ENCODE peak calls at places on chromosomes 16 and 17, in six cellular contexts. U is epithelial cell of proximal tubule, M is lung, H is HCT116, K is ascending aorta, F is IMR-90. E is an unnamed sample.

GRCh38 chr16:24069036-24069590 is 187.0 kb upstream of the CACNG3 start:
- DNase-seq in U (no peak), M (no peak), H (no peak), K (peak), F (no peak), E (no peak)

GRCh38 chr17:19755821-19756510 is 7.9 kb upstream of the ALDH3A1 start:
- DNase-seq in U (no peak), M (no peak), H (no peak), K (no peak), F (no peak), E (no peak)

GRCh38 chr16:3145151-3145550 is 10.3 kb downstream of the ZNF213 start:
- DNase-seq in U (no peak), M (no peak), H (no peak), K (no peak), F (no peak), E (no peak)

GRCh38 chr17:47252209-47252608 is 1.4 kb upstream of the ITGB3 start:
- DNase-seq in U (no peak), M (no peak), H (no peak), K (no peak), F (no peak), E (no peak)

GRCh38 chr16:75529959-75530358 is 5.9 kb downstream of the CHST5 start:
- DNase-seq in U (no peak), M (no peak), H (no peak), K (no peak), F (no peak), E (no peak)

GRCh38 chr17:40536731-40537171 is 28.5 kb downstream of the CCR7 start:
- DNase-seq in U (no peak), M (no peak), H (no peak), K (peak), F (peak), E (peak)

GRCh38 chr17:1454541-1454940 is 1.5 kb downstream of the CRK start:
- DNase-seq in U (no peak), M (no peak), H (no peak), K (no peak), F (no peak), E (no peak)

GRCh38 chr16:26111900-26112299 is 420.1 kb downstream of the HS3ST4 start:
- DNase-seq in U (no peak), M (no peak), H (no peak), K (no peak), F (no peak), E (no peak)

GRCh38 chr16:73202176-73202729 is 154.3 kb upstream of the ZFHX3 start:
- DNase-seq in U (peak), M (no peak), H (no peak), K (no peak), F (peak), E (peak)

GRCh38 chr16:56547949-56548567 is 16.8 kb upstream of the MT4 start:
- DNase-seq in U (no peak), M (no peak), H (no peak), K (no peak), F (no peak), E (no peak)

GRCh38 chr17:17603178-17603894 is 11.8 kb upstream of the PEMT start:
- DNase-seq in U (no peak), M (no peak), H (no peak), K (no peak), F (no peak), E (no peak)

GRCh38 chr17:3025421-3026124 is 37.8 kb downstream of the OR1D5 start:
- DNase-seq in U (no peak), M (no peak), H (no peak), K (no peak), F (no peak), E (no peak)

GRCh38 chr17:49787932-49788442 is 494 bp upstream of the KAT7 start:
- DNase-seq in U (no peak), M (no peak), H (no peak), K (no peak), F (no peak), E (no peak)

GRCh38 chr17:45243750-45244149 is 18.1 kb downstream of the SPATA32 start:
- DNase-seq in U (no peak), M (no peak), H (no peak), K (no peak), F (no peak), E (no peak)

GRCh38 chr17:45242015-45242414 is 19.9 kb downstream of the SPATA32 start:
- DNase-seq in U (no peak), M (no peak), H (no peak), K (no peak), F (no peak), E (no peak)

GRCh38 chr17:45238155-45238774 is 16.6 kb downstream of the FMNL1 start:
- DNase-seq in U (no peak), M (no peak), H (no peak), K (no peak), F (no peak), E (no peak)

GRCh38 chr17:45240905-45241314 is 19.2 kb downstream of the FMNL1 start:
- DNase-seq in U (no peak), M (no peak), H (no peak), K (no peak), F (no peak), E (no peak)

GRCh38 chr17:45241315-45242011 is 19.8 kb downstream of the FMNL1 start:
- DNase-seq in U (no peak), M (peak), H (no peak), K (no peak), F (no peak), E (no peak)
- H3K4me3 ChIP-seq in U (no peak), M (no peak), H (no peak), K (peak), F (no peak), E (peak)

GRCh38 chr16:60641067-60641466 is 1395.2 kb downstream of the CDH8 start:
- DNase-seq in U (no peak), M (no peak), H (no peak), K (no peak), F (no peak), E (no peak)

GRCh38 chr16:60640038-60640437 is 1396.2 kb downstream of the CDH8 start:
- DNase-seq in U (no peak), M (no peak), H (no peak), K (no peak), F (no peak), E (no peak)

DNA sequence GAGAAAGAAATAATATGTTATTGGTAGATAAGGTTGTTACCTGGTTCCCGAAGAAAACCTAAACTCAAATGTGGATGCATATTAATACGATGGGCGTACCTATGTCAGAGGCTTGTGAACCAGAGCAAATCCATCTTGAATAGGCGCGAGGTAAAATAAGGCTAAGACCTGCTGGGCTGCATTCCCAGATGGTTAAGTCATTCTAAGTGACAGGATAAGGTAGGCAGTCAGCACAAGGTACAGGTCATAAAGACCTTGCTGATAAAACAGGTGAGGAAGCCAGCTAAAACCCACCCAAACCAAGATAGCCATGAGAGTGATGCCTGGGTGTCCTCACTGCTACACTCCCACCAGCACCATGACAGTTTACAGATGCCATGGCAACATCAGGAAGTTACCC is 1400.1 kb downstream of the CDH8 start:
- DNase-seq in U (no peak), M (no peak), H (no peak), K (no peak), F (no peak), E (no peak)
- TF ChIP-seq CTCF in U (no peak), M (no peak), H (no peak), K (no peak), F (no peak), E (no peak)

DNA sequence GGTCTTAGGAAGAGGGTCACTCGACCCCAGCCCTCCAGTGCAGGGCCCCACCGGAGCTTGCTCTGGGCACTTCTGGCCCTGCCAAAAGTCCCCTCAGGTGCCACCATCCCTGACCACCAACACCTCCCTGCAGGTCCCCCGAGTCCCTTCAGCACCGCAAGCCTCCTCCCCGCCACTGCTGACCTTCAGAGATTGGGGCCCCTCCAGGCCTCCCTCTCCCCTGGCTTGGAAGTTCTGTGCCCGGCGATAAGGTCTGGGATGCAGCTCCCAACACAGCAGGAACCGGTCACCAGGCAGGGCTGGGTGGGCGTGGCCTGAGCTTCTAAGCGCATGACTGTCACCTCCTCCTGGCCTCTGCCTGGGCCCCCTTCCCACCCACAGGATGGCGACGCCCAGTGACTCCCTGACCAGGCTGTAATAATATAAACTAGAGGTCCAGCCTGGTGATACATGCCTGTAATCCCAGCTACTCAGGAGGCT is 11.2 kb downstream of the PIEZO1 start:
- DNase-seq in U (no peak), M (peak), H (no peak), K (no peak), F (peak), E (peak)
- H3K4me3 ChIP-seq in U (no peak), M (no peak), H (no peak), K (no peak), F (peak), E (peak)

GRCh38 chr17:74919440-74920305 is 3.4 kb downstream of the USH1G start:
- DNase-seq in U (no peak), M (no peak), H (no peak), K (no peak), F (no peak), E (peak)
- TF ChIP-seq CTCF in U (no peak), M (no peak), H (no peak), K (no peak), F (peak), E (peak)

GRCh38 chr17:45229681-45230409 is 8.2 kb downstream of the FMNL1 start:
- DNase-seq in U (no peak), M (no peak), H (no peak), K (no peak), F (no peak), E (no peak)

GRCh38 chr17:45227101-45227591 is 5.5 kb downstream of the FMNL1 start:
- DNase-seq in U (no peak), M (no peak), H (no peak), K (no peak), F (no peak), E (no peak)

GRCh38 chr17:45228985-45229517 is 7.4 kb downstream of the FMNL1 start:
- DNase-seq in U (no peak), M (peak), H (no peak), K (peak), F (peak), E (peak)

GRCh38 chr17:45227631-45228120 is 6.0 kb downstream of the FMNL1 start:
- DNase-seq in U (no peak), M (no peak), H (no peak), K (no peak), F (no peak), E (no peak)

DNA sequence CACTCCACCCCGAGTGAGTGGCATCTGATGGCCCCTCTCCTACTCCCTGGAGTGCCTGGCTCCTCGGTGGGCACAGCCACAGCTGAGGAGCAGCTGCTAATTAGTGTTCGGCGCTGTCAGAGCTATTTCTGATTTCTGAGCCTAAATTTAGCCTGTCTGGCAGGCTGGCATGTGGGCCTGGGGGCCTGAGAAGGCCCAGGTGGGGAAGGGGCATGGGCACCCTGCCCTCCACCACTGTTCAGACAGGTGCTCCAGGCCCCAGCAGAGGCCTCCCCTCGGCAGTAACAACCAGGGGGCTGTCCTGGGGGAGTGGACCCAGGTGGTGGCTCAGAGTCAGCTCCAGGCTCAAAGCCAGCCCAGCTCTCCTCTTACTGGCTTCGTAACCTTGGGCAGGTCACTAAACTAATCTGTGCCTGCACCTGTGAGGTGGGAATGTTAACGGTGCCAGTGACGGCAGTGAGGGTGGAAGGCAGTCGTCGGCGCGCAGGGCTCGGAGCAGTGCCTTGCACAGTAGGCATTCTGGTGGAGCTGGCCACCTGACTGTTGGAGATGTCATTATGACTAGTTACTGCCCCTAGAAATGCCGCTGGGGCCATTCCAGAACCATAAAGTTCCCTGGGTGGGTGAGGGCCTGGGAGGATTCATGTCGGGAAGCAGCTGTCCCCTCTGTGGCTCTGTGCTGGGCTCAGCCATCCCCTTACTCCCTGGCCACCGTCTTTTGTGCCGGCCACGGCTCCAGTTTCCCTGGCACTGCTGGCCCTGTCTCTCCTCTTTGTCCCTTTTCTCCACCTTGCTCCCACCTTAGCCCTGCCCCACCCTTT is 6.6 kb downstream of the FMNL1 start:
- DNase-seq in U (no peak), M (no peak), H (no peak), K (no peak), F (no peak), E (no peak)
- H3K4me3 ChIP-seq in U (no peak), M (no peak), H (peak), K (no peak), F (no peak), E (no peak)

DNA sequence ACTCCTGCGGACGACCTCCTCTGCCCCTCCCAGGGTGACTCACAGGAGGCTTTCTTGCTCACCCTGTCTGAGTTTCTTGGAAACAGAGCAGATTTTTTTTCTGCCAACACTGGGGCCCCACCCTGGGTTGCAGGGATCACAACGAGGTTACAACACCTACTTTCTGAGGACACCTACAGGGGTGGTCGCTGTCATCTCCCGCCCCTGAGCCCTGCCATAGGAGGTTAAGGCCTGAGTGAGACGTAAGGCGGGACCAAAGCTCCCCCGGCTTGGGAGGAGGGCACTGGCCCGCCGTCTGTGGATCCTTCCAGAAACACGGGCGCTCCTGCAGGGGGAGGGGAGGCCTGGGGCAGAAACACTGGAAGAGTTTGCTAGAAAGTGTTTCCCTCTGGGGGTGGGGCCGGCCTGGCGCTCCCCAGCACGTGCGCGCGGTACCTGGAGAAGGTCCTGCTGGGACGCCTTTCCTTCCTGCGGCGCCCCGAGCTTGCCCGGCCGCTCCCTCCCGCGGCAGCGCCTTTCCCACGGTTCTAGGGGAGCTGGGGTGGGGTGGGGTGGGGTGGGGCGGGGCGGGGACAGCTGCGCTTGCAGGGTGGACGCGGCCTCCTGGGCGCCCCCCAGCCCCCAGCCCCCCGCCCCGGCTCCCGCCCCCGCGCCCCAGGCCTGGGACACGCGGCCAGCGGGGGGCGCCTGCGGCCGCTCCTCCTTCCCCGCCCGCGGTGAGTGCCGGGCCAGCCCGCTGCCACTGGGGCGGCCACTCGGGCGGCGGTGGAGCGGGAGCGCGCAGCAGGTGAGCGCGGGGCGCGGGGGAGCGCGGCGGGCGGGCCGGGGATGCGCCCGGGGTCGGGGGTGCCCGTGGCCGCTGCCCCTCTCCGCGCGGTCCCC is 20.7 kb upstream of the ADCY7 start:
- DNase-seq in U (no peak), M (peak), H (peak), K (peak), F (peak), E (peak)
- TF ChIP-seq CTCF in U (no peak), M (no peak), H (no peak), K (no peak), F (peak), E (no peak)

GRCh38 chr17:79133986-79134385 is 59.4 kb downstream of the ENGASE start:
- DNase-seq in U (no peak), M (no peak), H (no peak), K (no peak), F (no peak), E (no peak)

GRCh38 chr17:79135011-79135410 is 60.4 kb downstream of the ENGASE start:
- DNase-seq in U (no peak), M (no peak), H (no peak), K (no peak), F (no peak), E (no peak)

GRCh38 chr17:79137015-79137770 is 62.6 kb downstream of the ENGASE start:
- DNase-seq in U (no peak), M (no peak), H (no peak), K (no peak), F (no peak), E (no peak)

GRCh38 chr17:79136596-79136995 is 62.0 kb downstream of the ENGASE start:
- DNase-seq in U (no peak), M (no peak), H (no peak), K (no peak), F (no peak), E (no peak)

GRCh38 chr17:79135628-79136405 is 61.2 kb downstream of the ENGASE start:
- DNase-seq in U (no peak), M (no peak), H (no peak), K (no peak), F (no peak), E (no peak)
- H3K4me3 ChIP-seq in U (no peak), M (no peak), H (no peak), K (no peak), F (no peak), E (no peak)

GRCh38 chr16:189604-190186 is 9.4 kb downstream of the HBQ1 start:
- DNase-seq in U (no peak), M (no peak), H (no peak), K (no peak), F (no peak), E (no peak)

GRCh38 chr16:191783-192294 is 11.6 kb downstream of the HBQ1 start:
- DNase-seq in U (no peak), M (no peak), H (no peak), K (no peak), F (peak), E (peak)

GRCh38 chr16:187330-187729 is 7.1 kb downstream of the HBQ1 start:
- DNase-seq in U (no peak), M (no peak), H (no peak), K (no peak), F (no peak), E (no peak)

GRCh38 chr16:185691-186090 is 5.4 kb downstream of the HBQ1 start:
- DNase-seq in U (no peak), M (no peak), H (no peak), K (no peak), F (no peak), E (no peak)

GRCh38 chr16:188674-189073 is 8.4 kb downstream of the HBQ1 start:
- DNase-seq in U (no peak), M (no peak), H (no peak), K (no peak), F (no peak), E (no peak)
- TF ChIP-seq CTCF in U (peak), M (no peak), H (peak), K (no peak), F (no peak), E (no peak)

DNA sequence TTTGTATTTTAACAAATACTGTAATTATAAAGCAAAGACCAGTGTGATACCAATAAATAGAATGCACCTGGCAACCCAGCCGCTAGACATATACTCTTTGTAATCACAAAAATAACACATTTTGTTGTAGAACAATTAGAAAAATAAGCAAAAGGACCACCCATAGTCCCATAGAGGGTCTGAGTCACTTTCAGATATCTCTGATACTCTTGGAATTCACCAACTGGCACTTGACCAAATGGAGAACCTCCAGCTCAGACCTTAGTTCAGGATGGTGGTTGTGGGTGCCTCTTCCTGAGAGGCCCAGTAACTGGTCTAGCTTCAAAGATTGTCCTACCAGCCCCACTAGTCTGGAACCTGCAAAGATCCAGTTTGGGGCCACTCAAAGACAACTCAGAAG is 789 bp upstream of the TERF2 start:
- DNase-seq in U (no peak), M (no peak), H (no peak), K (no peak), F (peak), E (no peak)
- H3K4me3 ChIP-seq in U (peak), M (no peak), H (peak), K (peak), F (no peak), E (no peak)